ENCODE peak calls at places on chromosome X, in four cellular contexts. R is foreskin fibroblast, O is C1 segment of cervical spinal cord, U is astrocyte of the hippocampus. Q is an unnamed sample.

GRCh38 chrX:147899715-147900114 is 12.0 kb upstream of the FMR1 start:
- DNase-seq in U (no peak), O (no peak), R (no peak), Q (no peak)

GRCh38 chrX:134753185-134754008 is 95.1 kb upstream of the PLAC1 start:
- DNase-seq in R (peak), O (no peak), U (peak), Q (no peak)

GRCh38 chrX:69142688-69143239 is 22.5 kb downstream of the PJA1 start:
- DNase-seq in O (no peak), U (no peak), R (no peak), Q (no peak)

GRCh38 chrX:22135994-22136684 is 104.0 kb downstream of the PHEX start:
- DNase-seq in U (peak), O (no peak), R (peak), Q (no peak)

GRCh38 chrX:53686151-53686885 is at the start of gene HUWE1:
- DNase-seq in R (peak), U (peak), O (no peak), Q (peak)

GRCh38 chrX:100194073-100194775 is 215.8 kb downstream of the PCDH19 start:
- DNase-seq in U (no peak), R (no peak), O (no peak), Q (no peak)

GRCh38 chrX:149682956-149683947 is 28.6 kb upstream of the MAGEA11 start:
- DNase-seq in O (no peak), U (no peak), R (no peak), Q (no peak)

GRCh38 chrX:120452131-120452530 is 17.0 kb downstream of the LAMP2 start:
- DNase-seq in O (no peak), R (peak), U (peak), Q (no peak)

GRCh38 chrX:43878902-43879526 is 3.2 kb downstream of the MAOB start:
- DNase-seq in U (no peak), O (no peak), R (no peak), Q (no peak)

GRCh38 chrX:110568396-110568795 is 209.7 kb downstream of the RTL9 start:
- DNase-seq in U (peak), R (no peak), O (no peak), Q (no peak)

GRCh38 chrX:72095370-72095769 is 36.3 kb downstream of the RTL5 start:
- DNase-seq in O (no peak), R (no peak), U (no peak), Q (no peak)

GRCh38 chrX:13419276-13419675 is 99.4 kb upstream of the ATXN3L start:
- DNase-seq in R (no peak), O (no peak), U (no peak), Q (no peak)

GRCh38 chrX:13520931-13521330 is 48.5 kb upstream of the EGFL6 start:
- DNase-seq in R (no peak), O (no peak), U (no peak), Q (no peak)

GRCh38 chrX:7318246-7318645 is 170.3 kb upstream of the PUDP start:
- DNase-seq in U (no peak), O (no peak), R (peak), Q (no peak)

GRCh38 chrX:16479206-16479869 is 170.6 kb upstream of the S100G start:
- DNase-seq in U (peak), R (peak), O (no peak), Q (no peak)

GRCh38 chrX:150848914-150849365 is 49.5 kb downstream of the CD99L2 start:
- DNase-seq in U (no peak), O (no peak), R (no peak), Q (peak)

GRCh38 chrX:137427061-137427778 is 138.7 kb upstream of the ZIC3 start:
- DNase-seq in O (no peak), R (no peak), U (no peak), Q (no peak)

GRCh38 chrX:49695276-49696180 is at the start of gene PAGE1:
- DNase-seq in R (no peak), U (no peak), O (no peak), Q (no peak)

GRCh38 chrX:98380106-98380505 is 1496.4 kb downstream of the RPA4 start:
- DNase-seq in U (no peak), O (no peak), R (no peak), Q (no peak)

GRCh38 chrX:101287402-101287801 is 3.7 kb downstream of the TAF7L start:
- DNase-seq in U (peak), R (peak), O (no peak), Q (no peak)

GRCh38 chrX:23756165-23756564 is 13.1 kb upstream of the ACOT9 start:
- DNase-seq in R (no peak), O (no peak), U (peak), Q (no peak)

GRCh38 chrX:77785400-77785745 is 643 bp downstream of the ATRX start:
- DNase-seq in O (no peak), R (no peak), U (peak), Q (no peak)

GRCh38 chrX:45781901-45782553 is 581.4 kb upstream of the DIPK2B start:
- DNase-seq in O (no peak), U (peak), R (peak), Q (no peak)

GRCh38 chrX:44874481-44875184 is 1.6 kb downstream of the KDM6A start:
- DNase-seq in O (no peak), U (peak), R (peak), Q (no peak)

GRCh38 chrX:19579485-19579884 is 64.2 kb upstream of the MAP3K15 start:
- DNase-seq in R (peak), O (no peak), U (peak), Q (no peak)

GRCh38 chrX:71652405-71652804 is 14.9 kb upstream of the LOC101059915 start:
- DNase-seq in O (no peak), U (peak), R (peak), Q (no peak)